ENCODE peak calls at places on chromosomes 4 and X, in ten cellular contexts. T is upper lobe of right lung; N is HFFc6; F is fibroblast of mammary gland; W is breast epithelium; K is mesothelial cell of epicardium; B is RWPE1; R is CD8-positive, alpha-beta T cell; L is ascending aorta; U is upper lobe of left lung. H is an unnamed sample.

GRCh38 chrX:133171962-133172708 is 46.0 kb downstream of the TFDP3 start:
- DNase-seq in K (no peak), T (no peak), W (no peak), R (no peak), L (no peak), N (no peak), U (no peak), B (peak), F (peak), H (no peak)

GRCh38 chrX:129696463-129697155 is 41.9 kb upstream of the APLN start:
- DNase-seq in R (no peak), T (no peak), U (no peak), N (no peak), B (no peak), W (no peak), F (no peak), L (no peak), K (no peak), H (no peak)

GRCh38 chrX:97238632-97239031 is 354.9 kb downstream of the RPA4 start:
- DNase-seq in T (no peak), N (peak), K (no peak), U (no peak), B (peak), L (no peak), R (no peak), W (no peak), F (peak), H (no peak)

GRCh38 chrX:148459343-148459742 is 41.1 kb upstream of the AFF2 start:
- DNase-seq in R (no peak), T (no peak), K (no peak), B (no peak), L (no peak), W (no peak), U (no peak), F (no peak), N (no peak), H (no peak)

GRCh38 chrX:70481424-70481823 is 36.8 kb downstream of the DLG3 start:
- DNase-seq in W (no peak), L (no peak), U (no peak), R (no peak), K (no peak), B (no peak), T (no peak), N (no peak), F (peak), H (no peak)

GRCh38 chr4:184896868-184897715 is 71.3 kb upstream of the ACSL1 start:
- DNase-seq in F (peak), T (peak), W (no peak), N (no peak), L (no peak), K (no peak), B (no peak), U (no peak), R (no peak), H (peak)

GRCh38 chr4:14632041-14632440 is 370.2 kb upstream of the CPEB2 start:
- DNase-seq in W (no peak), K (no peak), B (no peak), N (no peak), L (no peak), R (no peak), U (no peak), T (no peak), F (no peak), H (no peak)

GRCh38 chrX:118534716-118535493 is 39.3 kb downstream of the DOCK11 start:
- DNase-seq in R (no peak), B (no peak), L (no peak), K (no peak), F (no peak), N (no peak), T (no peak), W (no peak), U (no peak), H (no peak)

GRCh38 chrX:14802943-14803710 is 69.7 kb downstream of the FANCB start:
- DNase-seq in N (peak), B (no peak), U (no peak), T (no peak), F (peak), W (no peak), L (no peak), R (no peak), K (no peak), H (no peak)

GRCh38 chr4:16626945-16627344 is 271.5 kb downstream of the LDB2 start:
- DNase-seq in T (no peak), U (no peak), N (peak), B (peak), K (no peak), L (no peak), F (peak), W (no peak), R (no peak), H (no peak)

GRCh38 chrX:51395474-51395806 is 62.8 kb downstream of the NUDT10 start:
- DNase-seq in T (no peak), N (no peak), L (no peak), U (no peak), B (no peak), W (no peak), K (no peak), F (no peak), R (no peak), H (no peak)

GRCh38 chrX:51395807-51396728 is 63.4 kb downstream of the NUDT10 start:
- DNase-seq in L (no peak), T (peak), K (no peak), F (no peak), U (peak), W (peak), B (no peak), N (no peak), R (peak), H (no peak)
- TF ChIP-seq CTCF in L (peak), T (peak), K (peak), F (no peak), U (peak), W (no peak), B (no peak), N (no peak), R (peak), H (no peak)

DNA sequence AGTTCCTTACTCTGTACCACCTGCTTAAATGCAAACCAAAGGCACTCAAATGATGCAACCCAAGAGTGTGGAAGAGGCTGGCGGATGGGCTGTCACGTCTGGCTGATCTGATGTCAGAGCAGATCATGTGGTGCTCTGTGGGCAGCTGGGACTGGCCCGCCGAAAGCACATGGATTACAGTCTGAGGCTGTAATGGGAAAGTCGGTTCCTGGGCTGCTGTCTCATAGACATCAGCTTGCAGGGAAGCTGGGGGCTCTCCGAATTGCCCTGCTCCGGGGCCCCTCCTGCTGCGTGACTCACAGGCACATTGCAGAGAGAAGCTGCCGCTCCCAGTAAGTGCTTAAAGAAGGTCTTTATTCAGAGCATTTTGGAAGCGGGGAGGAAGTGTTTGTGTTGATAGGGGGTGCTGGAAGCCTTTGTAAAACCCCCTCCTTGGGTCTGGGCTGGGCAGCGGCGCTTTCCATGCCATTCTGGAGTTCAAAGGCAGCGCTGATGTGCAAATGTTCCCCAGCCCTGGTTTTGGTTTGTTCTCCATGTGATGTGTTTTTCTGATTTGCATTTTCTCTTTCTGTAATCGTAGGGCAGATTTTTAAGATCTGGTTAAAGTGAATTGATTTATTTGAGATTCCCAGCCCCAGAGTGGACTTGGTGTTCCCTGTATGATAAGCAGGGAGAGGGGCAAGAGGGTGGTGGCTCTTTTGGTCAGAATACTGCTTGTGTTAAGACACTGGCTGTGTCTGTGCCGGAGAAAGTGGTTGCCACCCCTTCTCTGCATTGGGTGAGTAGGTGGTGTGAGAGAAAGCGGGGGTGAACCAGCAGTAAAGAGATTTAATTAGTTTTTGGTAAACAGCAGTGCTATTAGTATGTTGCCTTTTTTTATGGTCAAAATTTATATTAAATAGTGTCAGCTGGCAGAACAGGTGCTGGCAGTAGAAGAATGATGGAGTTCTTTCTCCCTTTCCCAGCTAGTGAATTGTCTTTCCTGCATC is 181.3 kb downstream of the LARP7 start:
- DNase-seq in R (peak), W (no peak), K (peak), F (peak), T (peak), N (peak), L (peak), B (peak), U (peak), H (peak)
- TF ChIP-seq CTCF in R (no peak), W (no peak), K (no peak), F (no peak), T (no peak), N (no peak), L (no peak), B (no peak), U (no peak), H (no peak)

GRCh38 chr4:144646523-144647094 is 653 bp downstream of the HHIP start:
- DNase-seq in U (peak), K (peak), B (peak), T (no peak), F (no peak), W (no peak), R (no peak), L (no peak), N (no peak), H (no peak)
- TF ChIP-seq CTCF in U (no peak), K (no peak), B (no peak), T (no peak), F (peak), W (no peak), R (no peak), L (no peak), N (peak), H (no peak)

GRCh38 chr4:78777556-78777900 is 1.4 kb downstream of the BMP2K start:
- DNase-seq in W (no peak), U (no peak), L (no peak), N (no peak), F (no peak), T (no peak), R (no peak), B (no peak), K (no peak), H (no peak)

GRCh38 chr4:78775278-78776030 is 696 bp upstream of the BMP2K start:
- DNase-seq in R (peak), U (peak), T (peak), B (peak), F (peak), W (peak), N (peak), L (peak), K (peak), H (peak)

GRCh38 chr4:78774395-78774794 is 1.8 kb upstream of the BMP2K start:
- DNase-seq in U (no peak), F (no peak), W (no peak), B (no peak), R (no peak), L (no peak), K (no peak), T (no peak), N (no peak), H (no peak)

GRCh38 chr4:78776729-78777555 is 792 bp downstream of the BMP2K start:
- DNase-seq in K (no peak), L (no peak), F (peak), T (peak), R (peak), W (no peak), N (peak), U (no peak), B (peak), H (peak)

GRCh38 chr4:78776031-78776728 is at the start of gene BMP2K:
- DNase-seq in L (peak), W (peak), K (peak), T (peak), R (peak), U (peak), N (peak), F (peak), B (peak), H (peak)
- TF ChIP-seq CTCF in L (no peak), W (no peak), K (no peak), T (peak), R (no peak), U (peak), N (no peak), F (no peak), B (no peak), H (no peak)

GRCh38 chr4:101597204-101597603 is 193.3 kb upstream of the BANK1 start:
- DNase-seq in K (no peak), U (no peak), B (no peak), F (peak), T (no peak), N (peak), R (peak), W (no peak), L (no peak), H (no peak)
- TF ChIP-seq CTCF in K (peak), U (no peak), B (no peak), F (peak), T (peak), N (peak), R (peak), W (no peak), L (no peak), H (no peak)

GRCh38 chr4:24984602-24985532 is 45.9 kb downstream of the LGI2 start:
- DNase-seq in B (no peak), F (no peak), L (no peak), T (no peak), W (no peak), N (no peak), U (no peak), R (no peak), K (no peak), H (no peak)
- TF ChIP-seq CTCF in B (no peak), F (no peak), L (no peak), T (no peak), W (no peak), N (peak), U (no peak), R (no peak), K (no peak), H (no peak)